ENCODE peak calls at places on chromosomes 12 and 14, in five cellular contexts. W, B, O, D and E are unnamed samples.

GRCh38 chr12:5059358-5059757 is 15.7 kb downstream of the KCNA5 start:
- DNase-seq in W (no peak), B (no peak), O (no peak), D (no peak), E (no peak)

GRCh38 chr12:19239616-19240234 is 110.2 kb downstream of the PLEKHA5 start:
- DNase-seq in W (no peak), B (no peak), O (peak; percentile 63), D (no peak), E (no peak)

GRCh38 chr12:121740847-121741246 is 28.3 kb downstream of the TMEM120B start:
- DNase-seq in W (no peak), B (no peak), O (no peak), D (no peak), E (no peak)

GRCh38 chr12:62258231-62258630 is 2.0 kb upstream of the USP15 start:
- DNase-seq in W (no peak), B (no peak), O (no peak), D (no peak), E (no peak)

GRCh38 chr14:25349269-25349668 is 299.3 kb upstream of the STXBP6 start:
- DNase-seq in W (no peak), B (no peak), O (no peak), D (no peak), E (no peak)

GRCh38 chr12:2347844-2348476 is 295.2 kb downstream of the CACNA1C start:
- DNase-seq in W (no peak), B (no peak), O (no peak), D (no peak), E (no peak)

GRCh38 chr12:3698218-3698974 is 54.5 kb downstream of the CRACR2A start:
- DNase-seq in W (no peak), B (peak; percentile 87), O (peak; percentile 80), D (no peak), E (no peak)

GRCh38 chr14:100607611-100607956 is 20.4 kb upstream of the BEGAIN start:
- DNase-seq in W (no peak), B (no peak), O (no peak), D (no peak), E (no peak)

GRCh38 chr12:27732281-27732680 is 21.6 kb downstream of the MRPS35 start:
- DNase-seq in W (peak; percentile 20), B (no peak), O (no peak), D (no peak), E (no peak)
- TF ChIP-seq CTCF in W (peak; percentile 19), B (peak; percentile 22), O (peak; percentile 40), D (no peak), E (no peak)

DNA sequence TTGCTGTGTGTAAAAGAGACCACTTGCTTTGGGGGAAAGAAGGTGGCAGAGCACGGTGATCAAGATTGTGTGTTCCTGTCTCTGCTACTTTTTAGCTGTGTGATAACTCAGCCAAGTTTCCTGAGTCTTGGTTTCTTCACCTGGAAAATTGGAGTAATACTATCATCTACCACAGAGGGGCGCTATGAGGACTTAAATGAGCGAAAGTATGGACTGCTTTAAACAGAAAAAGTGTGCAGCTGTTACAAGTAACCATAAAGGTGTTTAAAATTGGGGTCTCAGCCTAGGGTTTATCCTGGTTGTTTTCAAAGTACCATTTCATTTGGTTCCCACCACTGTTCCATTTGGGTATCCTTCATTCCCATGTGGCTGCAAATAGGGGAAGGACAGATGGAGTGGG is 65.9 kb upstream of the WSCD2 start:
- DNase-seq in W (no peak), B (no peak), O (peak; percentile 8), D (no peak), E (no peak)
- TF ChIP-seq CTCF in W (peak; percentile 35), B (peak; percentile 34), O (peak; percentile 10), D (peak; percentile 73), E (peak; percentile 72)

GRCh38 chr14:65941091-65941490 is 528.6 kb downstream of the FUT8 start:
- DNase-seq in W (no peak), B (no peak), O (no peak), D (no peak), E (no peak)
- TF ChIP-seq CTCF in W (no peak), B (no peak), O (no peak), D (no peak), E (no peak)

GRCh38 chr12:64057706-64058105 is 164.4 kb downstream of the KICS2 start:
- DNase-seq in W (no peak), B (no peak), O (no peak), D (no peak), E (no peak)

GRCh38 chr12:64058541-64059321 is 163.4 kb downstream of the KICS2 start:
- DNase-seq in W (no peak), B (no peak), O (no peak), D (no peak), E (no peak)

GRCh38 chr12:64059685-64060084 is 162.4 kb downstream of the KICS2 start:
- DNase-seq in W (no peak), B (no peak), O (no peak), D (no peak), E (no peak)

GRCh38 chr12:64054156-64054555 is 167.9 kb downstream of the KICS2 start:
- DNase-seq in W (no peak), B (no peak), O (no peak), D (no peak), E (no peak)

GRCh38 chr12:64056741-64057140 is 165.4 kb downstream of the KICS2 start:
- DNase-seq in W (no peak), B (no peak), O (no peak), D (no peak), E (no peak)
- TF ChIP-seq CTCF in W (no peak), B (no peak), O (no peak), D (no peak), E (no peak)

GRCh38 chr12:123530683-123531082 is 2.8 kb downstream of the RILPL1 start:
- DNase-seq in W (no peak), B (no peak), O (no peak), D (no peak), E (no peak)
- TF ChIP-seq CTCF in W (no peak), B (no peak), O (no peak), D (no peak), E (no peak)

DNA sequence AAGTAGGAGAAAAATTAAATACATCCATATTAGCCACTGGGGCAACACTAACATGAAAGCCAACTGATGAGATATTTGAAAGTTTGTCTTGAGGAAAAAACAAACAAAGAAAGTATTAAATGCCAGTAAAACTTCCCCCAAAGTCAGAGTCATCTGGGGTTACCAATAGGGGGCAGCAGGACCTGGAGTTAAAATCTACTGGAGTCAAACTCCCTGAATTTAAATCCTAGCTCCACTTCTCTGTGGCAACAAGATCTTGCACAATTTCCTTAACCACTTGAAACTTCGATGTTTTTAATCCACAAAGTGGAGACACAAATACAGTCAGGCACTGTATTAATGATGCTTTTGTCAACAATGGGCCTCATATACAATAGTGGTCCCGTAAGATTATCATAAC is 14.4 kb downstream of the PLEKHG7 start:
- DNase-seq in W (no peak), B (peak; percentile 31), O (peak; percentile 77), D (no peak), E (no peak)
- TF ChIP-seq CTCF in W (peak; percentile 12), B (peak; percentile 57), O (peak; percentile 58), D (no peak), E (peak; percentile 53)